ENCODE peak calls at places on chromosomes 5 and 9, in ten cellular contexts. One of them, this sample, is unnamed.

GRCh38 chr5:95850391-95850894 is 27.9 kb upstream of the GLRX start:
- DNase-seq in LHCN-M2: peak
- DNase-seq in progenitor cell of endocrine pancreas: no peak
- DNase-seq in coronary artery: no peak
- DNase-seq in SHP77: no peak
- DNase-seq in NCI-H1092: no peak
- DNase-seq in T-cell: no peak
- DNase-seq in endodermal cell: no peak
- DNase-seq in mesenchymal stem cell: peak
- DNase-seq in posterior cingulate gyrus: no peak
- DNase-seq in this sample: no peak

GRCh38 chr9:36148652-36149051 is 12.1 kb downstream of the GLIPR2 start:
- DNase-seq in progenitor cell of endocrine pancreas: no peak
- DNase-seq in SHP77: peak
- DNase-seq in endodermal cell: no peak
- DNase-seq in LHCN-M2: peak
- DNase-seq in T-cell: peak
- DNase-seq in mesenchymal stem cell: peak
- DNase-seq in posterior cingulate gyrus: peak
- DNase-seq in coronary artery: peak
- DNase-seq in NCI-H1092: no peak
- DNase-seq in this sample: peak

GRCh38 chr9:114538241-114538640 is 33.0 kb upstream of the WHRN start:
- DNase-seq in LHCN-M2: no peak
- DNase-seq in SHP77: no peak
- DNase-seq in coronary artery: no peak
- DNase-seq in NCI-H1092: no peak
- DNase-seq in progenitor cell of endocrine pancreas: no peak
- DNase-seq in endodermal cell: peak
- DNase-seq in posterior cingulate gyrus: no peak
- DNase-seq in T-cell: peak
- DNase-seq in mesenchymal stem cell: no peak
- DNase-seq in this sample: peak

GRCh38 chr5:134964359-134965270 is 3.1 kb upstream of the CATSPER3 start:
- DNase-seq in coronary artery: no peak
- DNase-seq in LHCN-M2: no peak
- DNase-seq in SHP77: no peak
- DNase-seq in NCI-H1092: no peak
- DNase-seq in mesenchymal stem cell: no peak
- DNase-seq in T-cell: peak
- DNase-seq in progenitor cell of endocrine pancreas: no peak
- DNase-seq in endodermal cell: no peak
- DNase-seq in posterior cingulate gyrus: no peak
- DNase-seq in this sample: no peak

GRCh38 chr9:136086213-136086881 is 8.7 kb downstream of the NACC2 start:
- DNase-seq in T-cell: no peak
- DNase-seq in LHCN-M2: no peak
- DNase-seq in progenitor cell of endocrine pancreas: no peak
- DNase-seq in SHP77: no peak
- DNase-seq in NCI-H1092: no peak
- DNase-seq in endodermal cell: peak
- DNase-seq in coronary artery: no peak
- DNase-seq in mesenchymal stem cell: no peak
- DNase-seq in posterior cingulate gyrus: peak
- DNase-seq in this sample: no peak

GRCh38 chr9:22528485-22528884 is 81.9 kb downstream of the DMRTA1 start:
- DNase-seq in mesenchymal stem cell: peak
- DNase-seq in coronary artery: no peak
- DNase-seq in NCI-H1092: no peak
- DNase-seq in T-cell: no peak
- DNase-seq in endodermal cell: no peak
- DNase-seq in posterior cingulate gyrus: peak
- DNase-seq in SHP77: peak
- DNase-seq in progenitor cell of endocrine pancreas: no peak
- DNase-seq in LHCN-M2: peak
- DNase-seq in this sample: peak

GRCh38 chr5:158756873-158757272 is 342.8 kb downstream of the EBF1 start:
- DNase-seq in progenitor cell of endocrine pancreas: no peak
- DNase-seq in coronary artery: no peak
- DNase-seq in endodermal cell: peak
- DNase-seq in LHCN-M2: no peak
- DNase-seq in mesenchymal stem cell: no peak
- DNase-seq in NCI-H1092: no peak
- DNase-seq in T-cell: no peak
- DNase-seq in posterior cingulate gyrus: no peak
- DNase-seq in SHP77: no peak
- DNase-seq in this sample: no peak

GRCh38 chr9:114779352-114779845 is 26.4 kb downstream of the TNFSF15 start:
- DNase-seq in endodermal cell: no peak
- DNase-seq in posterior cingulate gyrus: no peak
- DNase-seq in progenitor cell of endocrine pancreas: no peak
- DNase-seq in coronary artery: no peak
- DNase-seq in LHCN-M2: peak
- DNase-seq in NCI-H1092: peak
- DNase-seq in T-cell: no peak
- DNase-seq in SHP77: peak
- DNase-seq in mesenchymal stem cell: no peak
- DNase-seq in this sample: peak

GRCh38 chr9:16197578-16198370 is 644.9 kb downstream of the CCDC171 start:
- DNase-seq in coronary artery: no peak
- DNase-seq in posterior cingulate gyrus: no peak
- DNase-seq in NCI-H1092: no peak
- DNase-seq in SHP77: no peak
- DNase-seq in mesenchymal stem cell: peak
- DNase-seq in progenitor cell of endocrine pancreas: no peak
- DNase-seq in T-cell: no peak
- DNase-seq in LHCN-M2: no peak
- DNase-seq in endodermal cell: peak
- DNase-seq in this sample: no peak

GRCh38 chr9:135790356-135790755 is 88.4 kb downstream of the KCNT1 start:
- DNase-seq in posterior cingulate gyrus: no peak
- DNase-seq in coronary artery: no peak
- DNase-seq in T-cell: no peak
- DNase-seq in mesenchymal stem cell: no peak
- DNase-seq in endodermal cell: no peak
- DNase-seq in LHCN-M2: no peak
- DNase-seq in NCI-H1092: no peak
- DNase-seq in progenitor cell of endocrine pancreas: no peak
- DNase-seq in SHP77: no peak
- DNase-seq in this sample: no peak

GRCh38 chr5:174533127-174533453 is 191.3 kb upstream of the MSX2 start:
- DNase-seq in progenitor cell of endocrine pancreas: no peak
- DNase-seq in T-cell: no peak
- DNase-seq in coronary artery: no peak
- DNase-seq in LHCN-M2: peak
- DNase-seq in mesenchymal stem cell: peak
- DNase-seq in posterior cingulate gyrus: no peak
- DNase-seq in SHP77: no peak
- DNase-seq in endodermal cell: no peak
- DNase-seq in NCI-H1092: no peak
- DNase-seq in this sample: peak

GRCh38 chr9:16202913-16203734 is 650.3 kb downstream of the CCDC171 start:
- DNase-seq in progenitor cell of endocrine pancreas: no peak
- DNase-seq in mesenchymal stem cell: peak
- DNase-seq in T-cell: no peak
- DNase-seq in NCI-H1092: no peak
- DNase-seq in SHP77: no peak
- DNase-seq in posterior cingulate gyrus: no peak
- DNase-seq in coronary artery: no peak
- DNase-seq in LHCN-M2: peak
- DNase-seq in endodermal cell: peak
- DNase-seq in this sample: peak

GRCh38 chr5:160369990-160370712 is at the start of gene C1QTNF2:
- DNase-seq in T-cell: no peak
- DNase-seq in SHP77: no peak
- DNase-seq in coronary artery: peak
- DNase-seq in posterior cingulate gyrus: peak
- DNase-seq in progenitor cell of endocrine pancreas: peak
- DNase-seq in endodermal cell: peak
- DNase-seq in mesenchymal stem cell: peak
- DNase-seq in LHCN-M2: peak
- DNase-seq in NCI-H1092: no peak
- DNase-seq in this sample: peak

GRCh38 chr5:142175461-142176142 is 67.0 kb downstream of the NDFIP1 start:
- DNase-seq in coronary artery: no peak
- DNase-seq in progenitor cell of endocrine pancreas: no peak
- DNase-seq in posterior cingulate gyrus: no peak
- DNase-seq in mesenchymal stem cell: no peak
- DNase-seq in NCI-H1092: no peak
- DNase-seq in endodermal cell: peak
- DNase-seq in SHP77: no peak
- DNase-seq in T-cell: no peak
- DNase-seq in LHCN-M2: no peak
- DNase-seq in this sample: no peak

GRCh38 chr5:87340716-87341115 is 72.0 kb downstream of the CCNH start:
- DNase-seq in progenitor cell of endocrine pancreas: no peak
- DNase-seq in posterior cingulate gyrus: no peak
- DNase-seq in coronary artery: no peak
- DNase-seq in SHP77: no peak
- DNase-seq in NCI-H1092: no peak
- DNase-seq in mesenchymal stem cell: no peak
- DNase-seq in LHCN-M2: peak
- DNase-seq in endodermal cell: no peak
- DNase-seq in T-cell: no peak
- DNase-seq in this sample: no peak

GRCh38 chr5:51386916-51387853 is 3.9 kb downstream of the ISL1 start:
- DNase-seq in posterior cingulate gyrus: peak
- DNase-seq in T-cell: no peak
- DNase-seq in coronary artery: no peak
- DNase-seq in SHP77: no peak
- DNase-seq in endodermal cell: peak
- DNase-seq in LHCN-M2: no peak
- DNase-seq in NCI-H1092: no peak
- DNase-seq in mesenchymal stem cell: peak
- DNase-seq in progenitor cell of endocrine pancreas: no peak
- DNase-seq in this sample: no peak

GRCh38 chr5:16616536-16617271 is at the start of gene RETREG1:
- DNase-seq in mesenchymal stem cell: peak
- DNase-seq in LHCN-M2: no peak
- DNase-seq in posterior cingulate gyrus: peak
- DNase-seq in NCI-H1092: peak
- DNase-seq in SHP77: peak
- DNase-seq in endodermal cell: peak
- DNase-seq in coronary artery: no peak
- DNase-seq in T-cell: peak
- DNase-seq in progenitor cell of endocrine pancreas: peak
- DNase-seq in this sample: peak